ENCODE peak calls at places on chromosomes 5 and 9, in six cellular contexts. One of them, this sample, is unnamed.

GRCh38 chr5:115494570-115495289 is 49.8 kb downstream of the FEM1C start:
- DNase-seq in gastrocnemius medialis: no peak
- DNase-seq in neural progenitor cell: no peak
- DNase-seq in naive thymus-derived CD4-positive, alpha-beta T cell: no peak
- DNase-seq in body of pancreas: no peak
- DNase-seq in H9: no peak
- DNase-seq in this sample: no peak

GRCh38 chr9:122095010-122095767 is 2.1 kb upstream of the TTLL11 start:
- DNase-seq in gastrocnemius medialis: no peak
- DNase-seq in neural progenitor cell: peak; percentile 75
- DNase-seq in naive thymus-derived CD4-positive, alpha-beta T cell: peak; percentile 52
- DNase-seq in body of pancreas: peak; percentile 62
- DNase-seq in H9: peak; percentile 65
- DNase-seq in this sample: peak; percentile 17

GRCh38 chr5:172008689-172009141 is 2.3 kb upstream of the FBXW11 start:
- DNase-seq in gastrocnemius medialis: no peak
- DNase-seq in neural progenitor cell: peak; percentile 22
- DNase-seq in naive thymus-derived CD4-positive, alpha-beta T cell: no peak
- DNase-seq in body of pancreas: no peak
- DNase-seq in H9: peak; percentile 74
- DNase-seq in this sample: no peak

GRCh38 chr5:119313207-119313606 is 42.6 kb upstream of the TNFAIP8 start:
- DNase-seq in gastrocnemius medialis: no peak
- DNase-seq in neural progenitor cell: no peak
- DNase-seq in naive thymus-derived CD4-positive, alpha-beta T cell: no peak
- DNase-seq in body of pancreas: no peak
- DNase-seq in H9: no peak
- DNase-seq in this sample: no peak

GRCh38 chr9:73114958-73115357 is 36.7 kb upstream of the ANXA1 start:
- DNase-seq in gastrocnemius medialis: no peak
- DNase-seq in neural progenitor cell: no peak
- DNase-seq in naive thymus-derived CD4-positive, alpha-beta T cell: no peak
- DNase-seq in body of pancreas: no peak
- DNase-seq in H9: no peak
- DNase-seq in this sample: no peak

GRCh38 chr5:1405539-1406530 is 39.4 kb downstream of the SLC6A3 start:
- DNase-seq in gastrocnemius medialis: no peak
- DNase-seq in neural progenitor cell: no peak
- DNase-seq in naive thymus-derived CD4-positive, alpha-beta T cell: no peak
- DNase-seq in body of pancreas: no peak
- DNase-seq in H9: no peak
- DNase-seq in this sample: no peak

GRCh38 chr5:69046375-69046957 is 47.3 kb upstream of the SLC30A5 start:
- DNase-seq in gastrocnemius medialis: no peak
- DNase-seq in neural progenitor cell: no peak
- DNase-seq in naive thymus-derived CD4-positive, alpha-beta T cell: no peak
- DNase-seq in body of pancreas: no peak
- DNase-seq in H9: no peak
- DNase-seq in this sample: no peak

GRCh38 chr5:155024015-155024414 is 10.5 kb downstream of the KIF4B start:
- DNase-seq in gastrocnemius medialis: no peak
- DNase-seq in neural progenitor cell: no peak
- DNase-seq in naive thymus-derived CD4-positive, alpha-beta T cell: no peak
- DNase-seq in body of pancreas: no peak
- DNase-seq in H9: peak; percentile 89
- DNase-seq in this sample: no peak

GRCh38 chr9:16202913-16203734 is 650.3 kb downstream of the CCDC171 start:
- DNase-seq in gastrocnemius medialis: no peak
- DNase-seq in neural progenitor cell: peak; percentile 31
- DNase-seq in naive thymus-derived CD4-positive, alpha-beta T cell: no peak
- DNase-seq in body of pancreas: no peak
- DNase-seq in H9: no peak
- DNase-seq in this sample: no peak

GRCh38 chr5:140261403-140262171 is 41.3 kb downstream of the PFDN1 start:
- DNase-seq in gastrocnemius medialis: peak; percentile 85
- DNase-seq in neural progenitor cell: no peak
- DNase-seq in naive thymus-derived CD4-positive, alpha-beta T cell: peak; percentile 27
- DNase-seq in body of pancreas: peak; percentile 79
- DNase-seq in H9: no peak
- DNase-seq in this sample: no peak

GRCh38 chr5:125659316-125660071 is 763.7 kb upstream of the GRAMD2B start:
- DNase-seq in gastrocnemius medialis: no peak
- DNase-seq in neural progenitor cell: peak; percentile 78
- DNase-seq in naive thymus-derived CD4-positive, alpha-beta T cell: no peak
- DNase-seq in body of pancreas: no peak
- DNase-seq in H9: no peak
- DNase-seq in this sample: no peak

GRCh38 chr5:151053796-151054490 is 26.9 kb downstream of the TNIP1 start:
- DNase-seq in gastrocnemius medialis: no peak
- DNase-seq in neural progenitor cell: no peak
- DNase-seq in naive thymus-derived CD4-positive, alpha-beta T cell: no peak
- DNase-seq in body of pancreas: no peak
- DNase-seq in H9: no peak
- DNase-seq in this sample: no peak

GRCh38 chr9:104779946-104780539 is 16.1 kb downstream of the NIPSNAP3B start:
- DNase-seq in gastrocnemius medialis: no peak
- DNase-seq in neural progenitor cell: no peak
- DNase-seq in naive thymus-derived CD4-positive, alpha-beta T cell: no peak
- DNase-seq in body of pancreas: no peak
- DNase-seq in H9: no peak
- DNase-seq in this sample: no peak

GRCh38 chr5:126369995-126370731 is 53.0 kb upstream of the GRAMD2B start:
- DNase-seq in gastrocnemius medialis: no peak
- DNase-seq in neural progenitor cell: no peak
- DNase-seq in naive thymus-derived CD4-positive, alpha-beta T cell: no peak
- DNase-seq in body of pancreas: no peak
- DNase-seq in H9: no peak
- DNase-seq in this sample: no peak

GRCh38 chr5:63131618-63132285 is 553.1 kb downstream of the LRRC70 start:
- DNase-seq in gastrocnemius medialis: no peak
- DNase-seq in neural progenitor cell: no peak
- DNase-seq in naive thymus-derived CD4-positive, alpha-beta T cell: no peak
- DNase-seq in body of pancreas: no peak
- DNase-seq in H9: no peak
- DNase-seq in this sample: no peak

GRCh38 chr9:34169125-34169524 is 9.7 kb upstream of the UBAP1 start:
- DNase-seq in gastrocnemius medialis: no peak
- DNase-seq in neural progenitor cell: no peak
- DNase-seq in naive thymus-derived CD4-positive, alpha-beta T cell: no peak
- DNase-seq in body of pancreas: no peak
- DNase-seq in H9: no peak
- DNase-seq in this sample: no peak

GRCh38 chr9:131608469-131609115 is 63.3 kb downstream of the PRRT1B start:
- DNase-seq in gastrocnemius medialis: peak; percentile 79
- DNase-seq in neural progenitor cell: peak; percentile 83
- DNase-seq in naive thymus-derived CD4-positive, alpha-beta T cell: no peak
- DNase-seq in body of pancreas: peak; percentile 69
- DNase-seq in H9: peak; percentile 91
- DNase-seq in this sample: no peak

GRCh38 chr9:25537857-25538256 is 140.4 kb downstream of the TUSC1 start:
- DNase-seq in gastrocnemius medialis: no peak
- DNase-seq in neural progenitor cell: no peak
- DNase-seq in naive thymus-derived CD4-positive, alpha-beta T cell: no peak
- DNase-seq in body of pancreas: no peak
- DNase-seq in H9: no peak
- DNase-seq in this sample: no peak

GRCh38 chr5:154405078-154405792 is 40.6 kb upstream of the SAP30L start:
- DNase-seq in gastrocnemius medialis: peak; percentile 53
- DNase-seq in neural progenitor cell: peak; percentile 92
- DNase-seq in naive thymus-derived CD4-positive, alpha-beta T cell: peak; percentile 66
- DNase-seq in body of pancreas: peak; percentile 76
- DNase-seq in H9: peak; percentile 87
- DNase-seq in this sample: peak; percentile 54

GRCh38 chr9:95890594-95890993 is 15.1 kb downstream of the ERCC6L2 start:
- DNase-seq in gastrocnemius medialis: no peak
- DNase-seq in neural progenitor cell: no peak
- DNase-seq in naive thymus-derived CD4-positive, alpha-beta T cell: no peak
- DNase-seq in body of pancreas: no peak
- DNase-seq in H9: no peak
- DNase-seq in this sample: no peak

GRCh38 chr9:13586726-13587392 is 307.4 kb upstream of the MPDZ start:
- DNase-seq in gastrocnemius medialis: no peak
- DNase-seq in neural progenitor cell: no peak
- DNase-seq in naive thymus-derived CD4-positive, alpha-beta T cell: no peak
- DNase-seq in body of pancreas: no peak
- DNase-seq in H9: no peak
- DNase-seq in this sample: no peak

GRCh38 chr5:169670769-169671525 is 33.9 kb downstream of the DOCK2 start:
- DNase-seq in gastrocnemius medialis: no peak
- DNase-seq in neural progenitor cell: no peak
- DNase-seq in naive thymus-derived CD4-positive, alpha-beta T cell: no peak
- DNase-seq in body of pancreas: no peak
- DNase-seq in H9: no peak
- DNase-seq in this sample: no peak

GRCh38 chr5:123855630-123856029 is 343.7 kb downstream of the CSNK1G3 start:
- DNase-seq in gastrocnemius medialis: no peak
- DNase-seq in neural progenitor cell: no peak
- DNase-seq in naive thymus-derived CD4-positive, alpha-beta T cell: no peak
- DNase-seq in body of pancreas: no peak
- DNase-seq in H9: no peak
- DNase-seq in this sample: no peak

GRCh38 chr9:14361074-14361473 is 47.1 kb upstream of the NFIB start:
- DNase-seq in gastrocnemius medialis: no peak
- DNase-seq in neural progenitor cell: no peak
- DNase-seq in naive thymus-derived CD4-positive, alpha-beta T cell: no peak
- DNase-seq in body of pancreas: no peak
- DNase-seq in H9: no peak
- DNase-seq in this sample: no peak

DNA sequence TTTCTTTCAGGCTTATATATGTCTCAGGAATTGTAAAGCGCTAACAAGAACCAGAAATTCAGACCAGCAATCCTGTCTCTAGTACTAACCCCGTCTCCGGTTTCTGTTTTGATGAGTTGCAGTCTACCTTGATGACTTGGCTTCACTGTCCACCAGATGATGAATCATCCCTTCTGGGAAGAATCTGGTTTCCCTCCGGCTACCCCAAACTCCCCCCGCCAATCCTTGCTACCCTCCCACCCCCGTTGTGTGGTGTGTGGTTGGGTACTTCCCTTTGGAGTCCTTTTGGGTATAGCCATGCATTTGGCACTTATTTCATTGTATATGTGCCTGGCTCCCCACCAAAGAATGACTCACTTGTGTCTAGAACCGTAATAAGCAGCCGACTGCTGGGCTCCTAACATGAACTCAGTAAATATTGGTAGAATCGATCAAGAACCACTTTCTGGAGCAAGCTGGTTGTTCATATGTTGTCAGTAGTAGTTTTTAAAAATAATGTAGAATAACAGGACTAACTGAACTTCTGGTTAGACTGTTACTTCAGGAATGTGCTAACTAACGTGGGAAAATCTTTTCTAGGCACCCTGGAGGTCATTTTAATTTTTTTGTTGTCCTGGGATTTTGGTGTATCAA is 8.3 kb upstream of the TGFBI start:
- DNase-seq in gastrocnemius medialis: no peak
- DNase-seq in neural progenitor cell: no peak
- DNase-seq in naive thymus-derived CD4-positive, alpha-beta T cell: no peak
- DNase-seq in body of pancreas: no peak
- DNase-seq in H9: no peak
- DNase-seq in this sample: no peak
- H3K4me1 ChIP-seq in gastrocnemius medialis: peaks cover 8% of the 10 kb centered on the region
- H3K4me1 ChIP-seq in neural progenitor cell: no peaks in the 10 kb centered on the region
- H3K4me1 ChIP-seq in naive thymus-derived CD4-positive, alpha-beta T cell: no peaks in the 10 kb centered on the region
- H3K4me1 ChIP-seq in body of pancreas: peaks cover 5% of the 10 kb centered on the region
- H3K4me1 ChIP-seq in H9: no peaks in the 10 kb centered on the region
- H3K4me1 ChIP-seq in this sample: no peaks in the 10 kb centered on the region

DNA sequence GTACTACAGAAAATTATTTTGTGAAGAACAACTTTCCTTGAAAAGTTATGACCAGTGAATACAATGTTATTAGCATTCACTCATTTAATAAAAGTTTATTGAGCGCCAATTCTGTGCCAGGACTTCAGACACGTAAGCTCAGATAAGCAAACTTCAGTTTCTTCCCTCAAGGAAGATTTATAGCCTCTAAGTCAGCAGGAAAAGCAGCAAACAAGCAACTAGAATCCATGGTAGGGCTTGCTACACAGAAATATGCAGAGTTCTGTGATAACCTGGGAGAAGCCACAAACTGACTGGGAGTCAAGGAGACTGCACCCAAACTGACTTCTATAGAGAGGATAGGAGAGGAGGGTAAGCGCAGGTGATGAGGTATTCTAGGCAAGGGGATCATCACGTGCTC is 1.4 kb upstream of the OGN start:
- DNase-seq in gastrocnemius medialis: no peak
- DNase-seq in neural progenitor cell: no peak
- DNase-seq in naive thymus-derived CD4-positive, alpha-beta T cell: no peak
- DNase-seq in body of pancreas: no peak
- DNase-seq in H9: no peak
- DNase-seq in this sample: no peak
- H3K4me1 ChIP-seq in gastrocnemius medialis: peaks cover 7% of the 10 kb centered on the region
- H3K4me1 ChIP-seq in neural progenitor cell: no peaks in the 10 kb centered on the region
- H3K4me1 ChIP-seq in naive thymus-derived CD4-positive, alpha-beta T cell: no peaks in the 10 kb centered on the region
- H3K4me1 ChIP-seq in body of pancreas: no peaks in the 10 kb centered on the region
- H3K4me1 ChIP-seq in H9: no peaks in the 10 kb centered on the region
- H3K4me1 ChIP-seq in this sample: peaks cover 22% of the 10 kb centered on the region

DNA sequence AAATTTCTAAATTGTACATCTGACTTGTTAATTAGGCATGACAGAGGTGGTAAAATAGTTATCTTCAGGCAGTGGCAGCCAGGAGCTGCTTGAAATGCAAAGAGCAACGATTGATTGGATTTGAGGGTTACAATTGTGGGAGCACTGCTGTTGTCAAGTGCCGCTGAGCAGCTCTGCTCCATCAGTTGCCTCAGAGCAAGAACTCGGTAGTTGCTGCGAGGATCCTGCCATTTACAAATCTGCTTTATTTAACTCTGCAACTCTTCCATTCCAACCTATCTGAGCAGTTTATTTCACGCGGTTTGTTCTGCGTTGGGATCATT is 12.6 kb downstream of the PBX3 start:
- DNase-seq in gastrocnemius medialis: no peak
- DNase-seq in neural progenitor cell: peak; percentile 69
- DNase-seq in naive thymus-derived CD4-positive, alpha-beta T cell: no peak
- DNase-seq in body of pancreas: no peak
- DNase-seq in H9: peak; percentile 46
- DNase-seq in this sample: no peak
- H3K4me1 ChIP-seq in gastrocnemius medialis: no peaks in the 10 kb centered on the region
- H3K4me1 ChIP-seq in neural progenitor cell: peaks cover 91% of the 10 kb centered on the region
- H3K4me1 ChIP-seq in naive thymus-derived CD4-positive, alpha-beta T cell: no peaks in the 10 kb centered on the region
- H3K4me1 ChIP-seq in body of pancreas: peaks cover 3% of the 10 kb centered on the region
- H3K4me1 ChIP-seq in H9: peaks cover 11% of the 10 kb centered on the region
- H3K4me1 ChIP-seq in this sample: no peaks in the 10 kb centered on the region

DNA sequence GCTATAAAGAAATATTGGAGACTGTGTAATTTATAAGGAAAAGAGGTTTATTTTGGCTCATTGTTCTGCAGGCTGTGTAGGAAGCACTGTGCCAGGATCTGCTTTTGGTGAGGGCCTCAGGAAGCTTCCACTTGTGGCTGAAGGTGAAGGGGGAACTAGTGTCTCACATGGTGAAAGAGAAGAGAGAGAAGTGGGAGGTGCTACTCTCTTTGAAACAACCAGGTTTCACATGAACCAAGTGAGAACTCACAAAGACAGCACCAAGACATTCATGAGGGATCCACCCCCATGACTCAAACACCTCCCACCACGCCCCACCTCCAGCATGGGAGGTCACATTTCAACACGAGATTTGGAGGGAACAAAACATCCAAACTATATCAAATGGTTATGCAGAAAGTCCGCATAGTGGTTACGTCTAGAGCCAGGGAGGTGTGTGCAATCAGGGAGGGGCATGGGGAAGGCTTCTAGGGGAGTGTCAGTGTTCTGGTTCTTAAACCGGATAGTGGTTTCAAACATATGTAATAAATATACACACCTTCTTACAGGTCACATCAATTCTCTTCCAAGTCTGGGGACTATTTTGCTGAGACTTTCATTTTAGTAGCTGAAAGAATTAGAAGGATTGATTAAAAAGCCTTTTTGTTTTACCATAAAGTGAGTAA is 113.0 kb downstream of the TRIO start:
- DNase-seq in gastrocnemius medialis: no peak
- DNase-seq in neural progenitor cell: no peak
- DNase-seq in naive thymus-derived CD4-positive, alpha-beta T cell: no peak
- DNase-seq in body of pancreas: no peak
- DNase-seq in H9: no peak
- DNase-seq in this sample: no peak
- H3K4me1 ChIP-seq in gastrocnemius medialis: peaks cover 41% of the 10 kb centered on the region
- H3K4me1 ChIP-seq in neural progenitor cell: peaks cover 50% of the 10 kb centered on the region
- H3K4me1 ChIP-seq in naive thymus-derived CD4-positive, alpha-beta T cell: no peaks in the 10 kb centered on the region
- H3K4me1 ChIP-seq in body of pancreas: no peaks in the 10 kb centered on the region
- H3K4me1 ChIP-seq in H9: peaks cover 22% of the 10 kb centered on the region
- H3K4me1 ChIP-seq in this sample: no peaks in the 10 kb centered on the region

This sample was measured in CD8-positive, alpha-beta memory T cell.